ENCODE peak calls at places on chromosomes 3 and 15, in nine cellular contexts. H is GM23338, L is hepatocyte, R is MM.1S, D is OCI-LY7, O is PC-3, I is HCT116, F is SK-N-SH, J is Karpas-422. K is an unnamed sample.

GRCh38 chr3:70943886-70944285 is 631.4 kb upstream of the MDFIC2 start:
- DNase-seq in F (no peak), O (peak; percentile 6), L (no peak), R (no peak), D (no peak), J (no peak), I (no peak), H (no peak), K (peak; percentile 52)

GRCh38 chr3:71047616-71048531 is 535.7 kb downstream of the FOXP1 start:
- DNase-seq in O (no peak), D (no peak), R (no peak), J (no peak), F (no peak), H (no peak), I (no peak), L (no peak), K (no peak)

GRCh38 chr3:15800327-15800726 is 2.5 kb upstream of the ANKRD28 start:
- DNase-seq in L (no peak), O (no peak), F (no peak), D (no peak), R (no peak), I (no peak), J (no peak), H (no peak), K (no peak)

GRCh38 chr15:48170981-48171380 is 7.1 kb downstream of the MYEF2 start:
- DNase-seq in R (no peak), I (no peak), J (peak; percentile 38), O (no peak), H (no peak), F (no peak), D (no peak), L (no peak), K (no peak)

GRCh38 chr3:194738254-194739093 is 52.8 kb downstream of the FAM43A start:
- DNase-seq in L (peak; percentile 50), H (no peak), O (peak; percentile 85), R (no peak), J (no peak), F (peak; percentile 74), I (peak; percentile 22), D (no peak), K (peak; percentile 93)

GRCh38 chr3:139173372-139174108 is 128.8 kb upstream of the PRR23C start:
- DNase-seq in L (no peak), F (no peak), R (peak; percentile 80), I (no peak), D (no peak), O (peak; percentile 29), J (no peak), H (no peak), K (peak; percentile 76)

GRCh38 chr3:133734305-133734704 is 11.9 kb upstream of the TF start:
- DNase-seq in F (no peak), J (no peak), I (no peak), D (no peak), H (no peak), L (no peak), R (no peak), O (no peak), K (no peak)

GRCh38 chr15:79496838-79497237 is 64.7 kb downstream of the MINAR1 start:
- DNase-seq in O (no peak), H (no peak), I (no peak), J (no peak), F (no peak), D (no peak), L (no peak), R (no peak), K (peak; percentile 7)

DNA sequence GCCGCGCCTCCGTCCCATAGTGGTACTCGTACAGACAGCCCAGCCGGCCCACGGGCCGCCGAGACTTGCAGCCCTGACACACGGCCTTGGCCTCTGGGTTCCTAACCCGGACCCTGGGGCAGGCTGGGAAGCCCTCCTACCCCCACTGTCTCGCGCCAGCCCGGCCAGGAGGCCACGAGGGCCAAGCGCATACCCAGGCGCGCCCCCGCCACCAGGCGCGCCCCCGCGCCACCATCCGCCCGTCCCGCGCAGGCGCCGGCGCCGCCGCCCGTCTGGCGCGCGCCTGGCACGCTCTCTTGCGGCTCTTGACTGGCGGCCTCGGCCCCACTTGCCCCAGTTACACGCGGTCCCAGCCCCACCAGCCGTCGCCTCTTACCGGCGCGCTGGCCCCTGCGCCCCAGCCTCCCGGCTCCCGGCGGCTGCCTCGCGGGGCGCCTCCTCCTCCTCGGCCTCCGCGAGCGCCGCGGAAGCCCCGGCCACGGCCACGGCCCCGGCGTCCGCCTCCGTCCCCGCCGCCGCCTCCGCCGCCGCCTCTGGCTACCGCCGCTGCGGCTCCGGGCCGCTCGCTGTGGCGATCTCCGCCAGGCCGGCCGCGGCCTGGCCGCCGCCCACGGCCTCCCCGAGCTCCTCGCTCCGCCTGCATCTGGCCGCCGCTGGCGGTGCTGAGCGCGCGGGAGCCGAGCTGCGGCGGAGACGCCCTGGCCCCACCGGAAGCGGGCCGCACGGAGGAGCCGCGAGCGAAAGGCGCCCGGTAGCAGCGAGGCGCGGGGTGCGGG is 412 bp downstream of the AVEN start:
- DNase-seq in D (peak; percentile 84), I (no peak), O (peak; percentile 79), J (peak; percentile 91), R (peak; percentile 81), F (peak; percentile 94), L (peak; percentile 90), H (peak; percentile 82), K (peak; percentile 89)
- H3K9me2 ChIP-seq in D (no peaks in the 10 kb centered on the region), I (no peaks in the 10 kb centered on the region), O (no peaks in the 10 kb centered on the region), J (no peaks in the 10 kb centered on the region), R (no peaks in the 10 kb centered on the region), F (no peaks in the 10 kb centered on the region), L (no peaks in the 10 kb centered on the region), H (no peaks in the 10 kb centered on the region), K (no peaks in the 10 kb centered on the region)

GRCh38 chr3:126158016-126158911 is 22.1 kb downstream of the ALDH1L1 start:
- DNase-seq in I (no peak), F (no peak), J (no peak), R (no peak), O (no peak), H (no peak), L (no peak), D (no peak), K (no peak)

GRCh38 chr3:126157083-126157768 is 23.2 kb downstream of the ALDH1L1 start:
- DNase-seq in I (no peak), L (no peak), O (no peak), R (no peak), J (no peak), H (no peak), F (no peak), D (no peak), K (no peak)

GRCh38 chr3:126155819-126156218 is 24.6 kb downstream of the ALDH1L1 start:
- DNase-seq in J (no peak), I (no peak), D (no peak), F (no peak), H (no peak), R (no peak), O (no peak), L (no peak), K (no peak)

GRCh38 chr3:126155280-126155640 is 25.1 kb downstream of the ALDH1L1 start:
- DNase-seq in L (no peak), H (no peak), R (no peak), D (no peak), O (no peak), F (no peak), J (no peak), I (no peak), K (no peak)

DNA sequence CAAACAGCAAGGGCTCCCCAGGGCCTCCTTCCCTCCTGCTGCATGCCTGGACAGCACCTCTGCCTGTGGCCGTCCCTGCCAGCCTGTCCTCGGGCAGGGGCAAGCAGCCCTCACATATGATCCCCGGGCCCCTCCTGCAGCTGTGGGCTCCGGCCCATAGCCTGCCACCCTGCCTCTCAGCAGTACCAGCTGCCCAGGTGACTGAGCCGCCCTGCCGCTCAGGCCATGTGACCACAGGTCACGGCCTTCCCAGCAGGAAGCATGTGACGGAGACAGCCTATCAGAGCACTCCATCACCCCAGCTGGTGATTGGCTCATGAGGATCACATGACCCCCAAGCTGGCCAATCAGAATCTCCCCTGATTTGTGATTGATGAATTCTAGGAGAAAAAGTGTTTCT is 23.9 kb downstream of the ALDH1L1 start:
- DNase-seq in D (peak; percentile 7), F (peak; percentile 60), J (peak; percentile 52), O (no peak), L (no peak), I (no peak), R (peak; percentile 19), H (peak; percentile 15), K (no peak)
- H3K4me2 ChIP-seq in D (no peak overlapping the region), F (no peak overlapping the region), J (no peak overlapping the region), O (no peak overlapping the region), L (no peak overlapping the region), I (no peak overlapping the region), R (no peak overlapping the region), H (no peak overlapping the region), K (no peak overlapping the region)

GRCh38 chr15:76339302-76340197 is 3.0 kb downstream of the ISL2 start:
- DNase-seq in J (peak; percentile 49), L (no peak), I (no peak), D (peak; percentile 9), F (peak; percentile 24), H (peak; percentile 60), R (no peak), O (no peak), K (peak; percentile 57)

GRCh38 chr15:76342046-76342381 is 5.4 kb downstream of the ISL2 start:
- DNase-seq in J (no peak), I (no peak), O (no peak), D (no peak), H (no peak), R (no peak), L (no peak), F (no peak), K (no peak)

GRCh38 chr15:76340198-76340801 is 3.7 kb downstream of the ISL2 start:
- DNase-seq in H (peak; percentile 42), D (no peak), O (no peak), R (peak; percentile 23), L (peak; percentile 38), F (peak; percentile 28), J (no peak), I (no peak), K (peak; percentile 62)

GRCh38 chr15:76341366-76342045 is 4.9 kb downstream of the ISL2 start:
- DNase-seq in R (no peak), J (no peak), F (peak; percentile 19), D (no peak), H (peak; percentile 42), L (no peak), O (no peak), I (no peak), K (no peak)

DNA sequence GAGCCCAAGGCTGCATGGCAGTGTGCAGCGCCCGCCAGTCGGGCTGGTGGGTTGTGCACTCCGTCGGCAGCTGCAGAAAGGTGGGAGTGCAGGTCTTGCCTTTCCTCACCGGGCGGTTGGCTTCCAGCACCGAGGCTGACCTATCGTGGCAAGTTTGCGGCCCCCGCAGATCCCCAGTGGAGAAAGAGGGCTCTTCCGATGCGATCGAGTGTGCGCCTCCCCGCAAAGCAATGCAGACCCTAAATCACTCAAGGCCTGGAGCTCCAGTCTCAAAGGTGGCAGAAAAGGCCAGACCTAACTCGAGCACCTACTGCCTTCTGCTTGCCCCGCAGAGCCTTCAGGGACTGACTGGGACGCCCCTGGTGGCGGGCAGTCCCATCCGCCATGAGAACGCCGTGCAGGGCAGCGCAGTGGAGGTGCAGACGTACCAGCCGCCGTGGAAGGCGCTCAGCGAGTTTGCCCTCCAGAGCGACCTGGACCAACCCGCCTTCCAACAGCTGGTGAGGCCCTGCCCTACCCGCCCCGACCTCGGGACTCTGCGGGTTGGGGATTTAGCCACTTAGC is 4.3 kb downstream of the ISL2 start:
- DNase-seq in I (no peak), D (no peak), F (no peak), O (no peak), L (peak; percentile 35), H (peak; percentile 78), R (peak; percentile 43), J (no peak), K (peak; percentile 35)
- H3K4me1 ChIP-seq in I (peaks cover 19% of the 10 kb centered on the region), D (peaks cover 27% of the 10 kb centered on the region), F (no peaks in the 10 kb centered on the region), O (peaks cover 17% of the 10 kb centered on the region), L (peaks cover 43% of the 10 kb centered on the region), H (peaks cover 52% of the 10 kb centered on the region), R (no peaks in the 10 kb centered on the region), J (peaks cover 20% of the 10 kb centered on the region), K (no peaks in the 10 kb centered on the region)

GRCh38 chr3:58948018-58948417 is 101.8 kb downstream of the CFAP20DC start:
- DNase-seq in F (no peak), J (no peak), O (no peak), H (no peak), L (no peak), D (no peak), R (peak; percentile 23), I (no peak), K (no peak)
- H3K9me2 ChIP-seq in F (no peaks in the 10 kb centered on the region), J (no peaks in the 10 kb centered on the region), O (no peaks in the 10 kb centered on the region), H (no peaks in the 10 kb centered on the region), L (no peaks in the 10 kb centered on the region), D (no peaks in the 10 kb centered on the region), R (no peaks in the 10 kb centered on the region), I (no peaks in the 10 kb centered on the region), K (no peaks in the 10 kb centered on the region)